ENCODE peak calls at places on chromosomes 1 and 21, in five cellular contexts. Q is fibroblast of lung, R is SJSA1, O is kidney, A is lung. F is an unnamed sample.

GRCh38 chr1:63698001-63698838 is 75.6 kb upstream of the ROR1 start:
- DNase-seq in R (no peak), A (peak), Q (peak), O (no peak), F (no peak)

GRCh38 chr1:43274125-43274803 is 4.5 kb downstream of the TMEM125 start:
- DNase-seq in R (no peak), O (no peak), Q (peak), A (peak), F (no peak)

GRCh38 chr1:183163311-183163710 is 22.8 kb upstream of the LAMC2 start:
- DNase-seq in R (peak), Q (peak), A (no peak), O (no peak), F (no peak)

GRCh38 chr21:37780991-37781983 is 135.0 kb downstream of the KCNJ6 start:
- DNase-seq in Q (no peak), A (no peak), O (no peak), R (no peak), F (no peak)

GRCh38 chr1:47182681-47183235 is 7.1 kb downstream of the PDZK1IP1 start:
- DNase-seq in A (no peak), O (no peak), Q (no peak), R (peak), F (no peak)

GRCh38 chr21:34357889-34358288 is 5.9 kb upstream of the KCNE2 start:
- DNase-seq in R (no peak), A (no peak), Q (no peak), O (no peak), F (no peak)

GRCh38 chr1:156356875-156357534 is 12.0 kb upstream of the RHBG start:
- DNase-seq in O (peak), Q (no peak), R (no peak), A (peak), F (peak)

GRCh38 chr1:156479093-156480014 is 21.2 kb downstream of the MEF2D start:
- DNase-seq in O (no peak), R (no peak), Q (no peak), A (no peak), F (no peak)

GRCh38 chr1:59077739-59078503 is 219.0 kb upstream of the FGGY start:
- DNase-seq in R (no peak), A (no peak), O (no peak), Q (no peak), F (no peak)

GRCh38 chr1:87897486-87897885 is 568.8 kb downstream of the LMO4 start:
- DNase-seq in R (no peak), O (no peak), A (no peak), Q (no peak), F (no peak)

GRCh38 chr1:224343679-224344078 is 13.0 kb upstream of the CNIH4 start:
- DNase-seq in Q (peak), A (no peak), R (no peak), O (no peak), F (no peak)

GRCh38 chr1:65939187-65939586 is 146.5 kb downstream of the PDE4B start:
- DNase-seq in R (no peak), Q (no peak), A (no peak), O (no peak), F (no peak)

GRCh38 chr1:173302890-173303829 is 96.0 kb upstream of the TNFSF4 start:
- DNase-seq in R (no peak), O (no peak), Q (no peak), A (no peak), F (no peak)

GRCh38 chr1:84060781-84061180 is 61.8 kb upstream of the TTLL7 start:
- DNase-seq in Q (no peak), A (no peak), O (no peak), R (no peak), F (no peak)

GRCh38 chr1:234062166-234062565 is 157.7 kb downstream of the SLC35F3 start:
- DNase-seq in R (no peak), Q (no peak), A (no peak), O (no peak), F (no peak)
- H3K27ac ChIP-seq in R (no peak), Q (no peak), A (no peak), O (no peak), F (no peak)

GRCh38 chr21:31733521-31734149 is 1.7 kb upstream of the SCAF4 start:
- DNase-seq in O (no peak), A (no peak), R (no peak), Q (no peak), F (no peak)
- H3K27ac ChIP-seq in O (no peak), A (no peak), R (no peak), Q (no peak), F (no peak)

GRCh38 chr1:1082239-1083180 is 8.4 kb upstream of the RNF223 start:
- DNase-seq in Q (no peak), O (peak), A (no peak), R (peak), F (no peak)
- H3K27ac ChIP-seq in Q (no peak), O (no peak), A (no peak), R (no peak), F (no peak)

GRCh38 chr1:143680304-143680703 is 291.5 kb downstream of the FAM72C start:
- DNase-seq in Q (no peak), O (no peak), R (no peak), A (no peak), F (no peak)
- H3K27ac ChIP-seq in Q (no peak), O (no peak), R (no peak), A (no peak), F (no peak)